ENCODE peak calls at places on chromosomes 7 and 10, in four cellular contexts. A is mesothelial cell of epicardium, B is HT1080, E is DMS 273 treated with DMSO at 0.1 percent for 48 hours. W is an unnamed sample.

GRCh38 chr7:66912195-66912594 is 8.8 kb upstream of the TMEM248 start:
- DNase-seq in A (no peak), B (no peak), E (no peak), W (no peak)

GRCh38 chr7:34453150-34453549 is 204.9 kb upstream of the NPSR1 start:
- DNase-seq in A (no peak), B (peak), E (no peak), W (no peak)

GRCh38 chr10:119701861-119702260 is 24.0 kb upstream of the INPP5F start:
- DNase-seq in A (no peak), B (peak), E (no peak), W (peak)

GRCh38 chr7:71625534-71625933 is 493.6 kb downstream of the GALNT17 start:
- DNase-seq in A (no peak), B (no peak), E (peak), W (no peak)

GRCh38 chr7:36604801-36605200 is 119.5 kb downstream of the AOAH start:
- DNase-seq in A (no peak), B (peak), E (no peak), W (no peak)

GRCh38 chr7:101237206-101238067 is at the start of gene CLDN15:
- DNase-seq in A (no peak), B (no peak), E (no peak), W (peak)

GRCh38 chr7:34747842-34748241 is 89.8 kb downstream of the NPSR1 start:
- DNase-seq in A (no peak), B (no peak), E (no peak), W (peak)

GRCh38 chr10:54133201-54133600 is 667.8 kb downstream of the PCDH15 start:
- DNase-seq in A (no peak), B (no peak), E (no peak), W (no peak)

GRCh38 chr7:75987026-75987804 is 7.2 kb downstream of the TMEM120A start:
- DNase-seq in A (no peak), B (no peak), E (no peak), W (no peak)

GRCh38 chr10:44865289-44865671 is 45.9 kb upstream of the TMEM72 start:
- DNase-seq in A (no peak), B (no peak), E (no peak), W (no peak)

GRCh38 chr10:62384057-62384446 is 9.9 kb downstream of the ZNF365 start:
- DNase-seq in A (no peak), B (peak), E (peak), W (peak)

GRCh38 chr7:1176891-1177373 is 16.9 kb upstream of the ZFAND2A start:
- DNase-seq in A (no peak), B (peak), E (peak), W (peak)

GRCh38 chr7:31061185-31061584 is 9.1 kb downstream of the ADCYAP1R1 start:
- DNase-seq in A (no peak), B (no peak), E (no peak), W (no peak)

GRCh38 chr7:150556521-150557138 is 10.6 kb upstream of the GIMAP4 start:
- DNase-seq in A (no peak), B (no peak), E (no peak), W (no peak)

GRCh38 chr7:75962607-75963382 is 31.6 kb downstream of the TMEM120A start:
- DNase-seq in A (no peak), B (no peak), E (no peak), W (no peak)

GRCh38 chr7:105654994-105655900 is 74.0 kb upstream of the EFCAB10 start:
- DNase-seq in A (no peak), B (peak), E (peak), W (peak)

GRCh38 chr7:155860840-155861479 is 48.7 kb upstream of the SHH start:
- DNase-seq in A (no peak), B (peak), E (no peak), W (no peak)

GRCh38 chr7:132580277-132580676 is 4.0 kb upstream of the PLXNA4 start:
- DNase-seq in A (no peak), B (peak), E (no peak), W (peak)

GRCh38 chr10:117004627-117005453 is at the start of gene SHTN1:
- DNase-seq in A (peak), B (peak), E (peak), W (peak)

GRCh38 chr7:50304911-50305621 is 550 bp downstream of the IKZF1 start:
- DNase-seq in A (no peak), B (no peak), E (no peak), W (no peak)

GRCh38 chr10:72932259-72933015 is 22.2 kb downstream of the PLA2G12B start:
- DNase-seq in A (no peak), B (no peak), E (no peak), W (no peak)

GRCh38 chr7:132782777-132783633 is 206.7 kb upstream of the PLXNA4 start:
- DNase-seq in A (no peak), B (peak), E (no peak), W (no peak)

GRCh38 chr10:61389887-61390286 is 63.3 kb downstream of the TMEM26 start:
- DNase-seq in A (no peak), B (peak), E (no peak), W (no peak)

GRCh38 chr7:45681596-45682357 is 107.6 kb downstream of the ADCY1 start:
- DNase-seq in A (no peak), B (no peak), E (no peak), W (no peak)

W was measured in SJCRH30.